ENCODE peak calls at places on chromosomes 1 and 21, in four cellular contexts. One of them, this sample, is unnamed.

GRCh38 chr1:20168547-20169491 is 17.1 kb upstream of the UBXN10 start:
- DNase-seq in PC-3: no peak
- DNase-seq in hepatocyte: no peak
- DNase-seq in mammary epithelial cell: no peak
- DNase-seq in this sample: no peak

GRCh38 chr1:202023033-202023433 is 12.6 kb downstream of the ELF3 start:
- DNase-seq in mammary epithelial cell: peak; percentile 99
- DNase-seq in PC-3: peak; percentile 93
- DNase-seq in hepatocyte: peak; percentile 93
- DNase-seq in this sample: peak; percentile 93

GRCh38 chr21:35575280-35575915 is 484.9 kb downstream of the SETD4 start:
- DNase-seq in hepatocyte: no peak
- DNase-seq in PC-3: no peak
- DNase-seq in mammary epithelial cell: peak; percentile 16
- DNase-seq in this sample: no peak

GRCh38 chr1:65429806-65430205 is 9.3 kb downstream of the LEPR start:
- DNase-seq in mammary epithelial cell: peak; percentile 77
- DNase-seq in hepatocyte: no peak
- DNase-seq in PC-3: peak; percentile 83
- DNase-seq in this sample: peak; percentile 55

GRCh38 chr1:25427696-25428095 is 3.0 kb upstream of the MACO1 start:
- DNase-seq in PC-3: no peak
- DNase-seq in hepatocyte: no peak
- DNase-seq in mammary epithelial cell: no peak
- DNase-seq in this sample: no peak

GRCh38 chr1:58866578-58866977 is 82.7 kb upstream of the JUN start:
- DNase-seq in hepatocyte: no peak
- DNase-seq in PC-3: no peak
- DNase-seq in mammary epithelial cell: no peak
- DNase-seq in this sample: no peak

GRCh38 chr1:207799989-207800648 is 48.3 kb downstream of the CD46 start:
- DNase-seq in mammary epithelial cell: no peak
- DNase-seq in hepatocyte: no peak
- DNase-seq in PC-3: no peak
- DNase-seq in this sample: no peak

GRCh38 chr1:98210064-98210463 is 289.2 kb upstream of the DPYD start:
- DNase-seq in mammary epithelial cell: no peak
- DNase-seq in PC-3: peak; percentile 13
- DNase-seq in hepatocyte: no peak
- DNase-seq in this sample: peak; percentile 18

GRCh38 chr1:203026666-203027663 is 674 bp downstream of the PPFIA4 start:
- DNase-seq in PC-3: no peak
- DNase-seq in mammary epithelial cell: no peak
- DNase-seq in hepatocyte: no peak
- DNase-seq in this sample: no peak

GRCh38 chr1:96445296-96445695 is 276.3 kb upstream of the PTBP2 start:
- DNase-seq in mammary epithelial cell: peak; percentile 14
- DNase-seq in PC-3: no peak
- DNase-seq in hepatocyte: no peak
- DNase-seq in this sample: no peak

GRCh38 chr1:107559881-107560280 is 405.1 kb downstream of the VAV3 start:
- DNase-seq in hepatocyte: no peak
- DNase-seq in mammary epithelial cell: peak; percentile 66
- DNase-seq in PC-3: peak; percentile 58
- DNase-seq in this sample: no peak

GRCh38 chr1:222777977-222778376 is 36.9 kb upstream of the DISP1 start:
- DNase-seq in hepatocyte: no peak
- DNase-seq in PC-3: peak; percentile 94
- DNase-seq in mammary epithelial cell: peak; percentile 68
- DNase-seq in this sample: no peak

GRCh38 chr1:210754931-210755670 is 378.8 kb downstream of the KCNH1 start:
- DNase-seq in mammary epithelial cell: no peak
- DNase-seq in PC-3: peak; percentile 16
- DNase-seq in hepatocyte: peak; percentile 56
- DNase-seq in this sample: no peak

GRCh38 chr1:172845371-172845770 is 186.5 kb downstream of the FASLG start:
- DNase-seq in PC-3: no peak
- DNase-seq in mammary epithelial cell: no peak
- DNase-seq in hepatocyte: peak; percentile 11
- DNase-seq in this sample: no peak

GRCh38 chr1:109371271-109371739 is 26.4 kb downstream of the SORT1 start:
- DNase-seq in PC-3: peak; percentile 41
- DNase-seq in hepatocyte: peak; percentile 63
- DNase-seq in mammary epithelial cell: peak; percentile 58
- DNase-seq in this sample: peak; percentile 12

GRCh38 chr1:171434717-171435346 is 50.5 kb upstream of the PRRC2C start:
- DNase-seq in mammary epithelial cell: peak; percentile 69
- DNase-seq in PC-3: peak; percentile 92
- DNase-seq in hepatocyte: peak; percentile 27
- DNase-seq in this sample: no peak

GRCh38 chr1:183230403-183230802 is 44.3 kb downstream of the LAMC2 start:
- DNase-seq in mammary epithelial cell: peak; percentile 66
- DNase-seq in hepatocyte: no peak
- DNase-seq in PC-3: peak; percentile 43
- DNase-seq in this sample: no peak

GRCh38 chr21:42150458-42151085 is 68.4 kb upstream of the ABCG1 start:
- DNase-seq in mammary epithelial cell: no peak
- DNase-seq in PC-3: no peak
- DNase-seq in hepatocyte: no peak
- DNase-seq in this sample: no peak

GRCh38 chr1:167794043-167794442 is 72.3 kb downstream of the MPZL1 start:
- DNase-seq in PC-3: peak; percentile 57
- DNase-seq in mammary epithelial cell: peak; percentile 70
- DNase-seq in hepatocyte: no peak
- DNase-seq in this sample: no peak

GRCh38 chr1:19033926-19034680 is 77.6 kb upstream of the IFFO2 start:
- DNase-seq in mammary epithelial cell: peak; percentile 99
- DNase-seq in hepatocyte: no peak
- DNase-seq in PC-3: peak; percentile 97
- DNase-seq in this sample: peak; percentile 66

GRCh38 chr1:59029768-59030167 is 245.9 kb upstream of the JUN start:
- DNase-seq in mammary epithelial cell: no peak
- DNase-seq in hepatocyte: peak; percentile 41
- DNase-seq in PC-3: peak; percentile 79
- DNase-seq in this sample: peak; percentile 38

GRCh38 chr1:66271904-66272254 is 262.1 kb upstream of the SGIP1 start:
- DNase-seq in hepatocyte: no peak
- DNase-seq in PC-3: peak; percentile 30
- DNase-seq in mammary epithelial cell: peak; percentile 79
- DNase-seq in this sample: peak; percentile 24

GRCh38 chr1:21841852-21842466 is 29.9 kb downstream of the LDLRAD2 start:
- DNase-seq in mammary epithelial cell: no peak
- DNase-seq in hepatocyte: no peak
- DNase-seq in PC-3: no peak
- DNase-seq in this sample: no peak

GRCh38 chr1:24635195-24635843 is 7.8 kb upstream of the SRRM1 start:
- DNase-seq in mammary epithelial cell: peak; percentile 61
- DNase-seq in PC-3: peak; percentile 85
- DNase-seq in hepatocyte: peak; percentile 77
- DNase-seq in this sample: no peak

GRCh38 chr1:55195523-55196233 is 19.5 kb downstream of the USP24 start:
- DNase-seq in PC-3: no peak
- DNase-seq in mammary epithelial cell: peak; percentile 42
- DNase-seq in hepatocyte: no peak
- DNase-seq in this sample: no peak

GRCh38 chr21:39183272-39184049 is at the start of gene PSMG1:
- DNase-seq in hepatocyte: peak; percentile 98
- DNase-seq in mammary epithelial cell: peak; percentile 94
- DNase-seq in PC-3: peak; percentile 96
- DNase-seq in this sample: peak; percentile 91

GRCh38 chr1:234649432-234650081 is 39.6 kb upstream of the IRF2BP2 start:
- DNase-seq in hepatocyte: no peak
- DNase-seq in PC-3: no peak
- DNase-seq in mammary epithelial cell: peak; percentile 74
- DNase-seq in this sample: no peak

GRCh38 chr1:246689409-246689997 is 34.7 kb upstream of the SCCPDH start:
- DNase-seq in PC-3: peak; percentile 96
- DNase-seq in mammary epithelial cell: peak; percentile 76
- DNase-seq in hepatocyte: peak; percentile 89
- DNase-seq in this sample: peak; percentile 61

GRCh38 chr1:180720753-180721152 is 88.9 kb downstream of the XPR1 start:
- DNase-seq in mammary epithelial cell: no peak
- DNase-seq in PC-3: peak; percentile 1
- DNase-seq in hepatocyte: no peak
- DNase-seq in this sample: no peak

GRCh38 chr1:67171978-67172377 is 5.7 kb downstream of the IL23R start:
- DNase-seq in hepatocyte: no peak
- DNase-seq in PC-3: no peak
- DNase-seq in mammary epithelial cell: no peak
- DNase-seq in this sample: no peak

DNA sequence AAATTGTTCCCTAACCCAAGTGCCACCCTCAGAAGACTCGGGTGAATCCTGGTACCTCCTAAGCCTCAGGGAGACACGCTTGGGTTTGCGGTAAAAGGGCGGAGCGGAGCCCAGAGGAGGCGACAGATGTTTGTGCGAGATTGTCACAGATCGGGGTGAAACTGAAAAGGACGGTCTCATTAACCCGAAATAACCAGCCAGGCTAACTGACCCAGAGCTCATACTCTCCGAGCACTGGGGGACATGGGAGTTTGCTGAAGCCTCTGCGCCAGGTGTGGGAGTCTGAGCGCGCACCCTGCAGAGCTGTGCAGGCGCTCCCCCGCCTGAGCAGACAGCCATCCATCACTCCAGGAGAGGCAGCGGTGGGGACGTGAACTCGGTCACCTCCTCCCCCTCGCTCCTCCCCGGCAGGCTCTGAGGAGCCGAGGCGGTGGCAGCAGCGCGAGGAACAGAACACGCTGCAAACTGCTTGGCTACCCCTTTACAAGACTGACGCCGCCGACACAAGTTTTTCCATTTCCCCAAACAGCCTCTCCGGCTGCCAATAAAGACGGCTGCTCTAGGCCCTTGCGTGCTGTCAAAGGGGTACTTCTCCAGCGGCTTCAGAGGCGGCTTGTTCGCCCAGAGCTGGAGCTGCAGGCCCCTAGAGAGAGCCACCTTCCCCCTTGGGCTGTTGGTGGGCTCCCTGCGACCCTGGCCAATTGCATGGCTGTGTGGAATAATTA is 43.5 kb downstream of the RRAGC start:
- DNase-seq in mammary epithelial cell: no peak
- DNase-seq in hepatocyte: no peak
- DNase-seq in PC-3: no peak
- DNase-seq in this sample: no peak
- TF ChIP-seq EZH2 in mammary epithelial cell: no peak
- TF ChIP-seq EZH2 in hepatocyte: no peak
- TF ChIP-seq EZH2 in PC-3: no peak
- TF ChIP-seq EZH2 in this sample: no peak

GRCh38 chr1:90727917-90728655 is 11.0 kb upstream of the BARHL2 start:
- DNase-seq in PC-3: no peak
- DNase-seq in mammary epithelial cell: no peak
- DNase-seq in hepatocyte: no peak
- DNase-seq in this sample: no peak
- TF ChIP-seq EZH2 in PC-3: no peak
- TF ChIP-seq EZH2 in mammary epithelial cell: no peak
- TF ChIP-seq EZH2 in hepatocyte: peak; percentile 76
- TF ChIP-seq EZH2 in this sample: no peak

DNA sequence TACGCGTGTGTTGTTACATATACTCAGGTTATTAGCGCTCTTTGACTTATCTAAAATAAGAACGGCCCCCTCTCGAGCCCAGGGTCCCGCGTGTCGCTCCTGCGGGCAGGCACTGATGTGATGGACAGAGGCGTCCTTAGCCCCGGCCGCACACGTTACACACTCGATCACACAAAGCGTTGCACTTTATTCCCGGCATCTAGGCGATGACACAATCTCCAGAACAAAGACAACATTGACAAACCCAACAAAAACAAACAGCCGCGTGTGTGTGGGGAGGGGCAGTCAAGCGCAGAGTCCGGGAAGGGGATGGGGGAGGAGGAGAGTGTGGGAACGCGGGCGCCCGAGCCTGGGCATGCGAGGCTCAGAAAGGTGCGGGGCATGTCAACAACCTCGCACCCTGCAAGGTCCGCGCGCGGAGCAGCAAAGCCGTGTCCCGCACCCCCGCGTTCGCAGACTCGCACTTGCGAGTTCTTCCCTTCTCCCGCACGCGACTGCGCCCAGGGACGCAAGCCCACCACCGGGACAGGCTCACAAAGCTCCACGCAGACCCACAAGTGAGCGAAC is 488 bp upstream of the EFNA1 start:
- DNase-seq in mammary epithelial cell: peak; percentile 92
- DNase-seq in hepatocyte: peak; percentile 88
- DNase-seq in PC-3: peak; percentile 86
- DNase-seq in this sample: peak; percentile 79
- TF ChIP-seq EZH2 in mammary epithelial cell: no peak
- TF ChIP-seq EZH2 in hepatocyte: no peak
- TF ChIP-seq EZH2 in PC-3: no peak
- TF ChIP-seq EZH2 in this sample: no peak

GRCh38 chr1:38045431-38046332 is 911 bp downstream of the POU3F1 start:
- DNase-seq in mammary epithelial cell: no peak
- DNase-seq in PC-3: no peak
- DNase-seq in hepatocyte: no peak
- DNase-seq in this sample: no peak
- TF ChIP-seq EZH2 in mammary epithelial cell: peak; percentile 100
- TF ChIP-seq EZH2 in PC-3: no peak
- TF ChIP-seq EZH2 in hepatocyte: peak; percentile 40
- TF ChIP-seq EZH2 in this sample: no peak

GRCh38 chr1:156847591-156848460 is 11.1 kb downstream of the INSRR start:
- DNase-seq in mammary epithelial cell: no peak
- DNase-seq in PC-3: no peak
- DNase-seq in hepatocyte: no peak
- DNase-seq in this sample: no peak
- TF ChIP-seq EZH2 in mammary epithelial cell: no peak
- TF ChIP-seq EZH2 in PC-3: no peak
- TF ChIP-seq EZH2 in hepatocyte: no peak
- TF ChIP-seq EZH2 in this sample: no peak

GRCh38 chr21:25721987-25722386 is 12.7 kb downstream of the ATP5PF start:
- DNase-seq in PC-3: no peak
- DNase-seq in mammary epithelial cell: no peak
- DNase-seq in hepatocyte: no peak
- DNase-seq in this sample: no peak
- TF ChIP-seq EZH2 in PC-3: no peak
- TF ChIP-seq EZH2 in mammary epithelial cell: no peak
- TF ChIP-seq EZH2 in hepatocyte: no peak
- TF ChIP-seq EZH2 in this sample: no peak

DNA sequence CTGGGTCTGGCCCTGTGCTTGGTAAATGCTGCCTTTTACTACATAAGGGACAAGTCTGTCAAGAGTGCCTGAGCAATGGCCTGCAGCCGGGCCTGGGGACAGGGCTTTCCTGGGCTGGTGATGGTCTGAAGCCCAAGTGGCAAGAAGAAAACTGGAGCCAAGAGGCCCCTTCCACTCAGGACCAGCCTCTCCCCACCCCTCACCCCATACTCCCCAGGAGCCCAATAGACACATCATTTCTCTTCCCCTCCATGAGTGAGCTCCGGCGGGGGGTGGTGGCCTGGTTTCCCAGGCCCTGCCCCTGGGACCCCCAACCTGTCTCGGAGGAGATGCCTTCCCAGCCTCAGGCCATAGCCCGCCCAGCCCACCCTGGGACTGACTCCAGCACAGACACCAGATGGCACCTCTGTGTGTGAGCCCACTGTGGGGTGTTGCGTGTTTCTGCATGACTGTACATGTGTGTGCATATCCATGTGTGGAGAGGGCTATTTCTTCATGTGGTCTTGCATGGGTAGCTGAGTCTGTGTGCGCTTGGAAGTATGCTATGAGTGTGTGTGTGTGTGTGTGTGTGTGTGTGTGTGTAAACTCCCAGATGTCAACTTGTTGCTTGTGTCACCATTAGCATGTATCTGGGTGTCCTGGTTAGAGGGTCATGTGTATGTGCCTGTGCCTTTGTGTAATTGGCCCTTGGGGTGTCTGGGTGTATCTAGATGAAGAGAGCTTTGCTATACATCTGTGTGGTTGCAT is 14.3 kb upstream of the LRP8 start:
- DNase-seq in PC-3: no peak
- DNase-seq in hepatocyte: no peak
- DNase-seq in mammary epithelial cell: no peak
- DNase-seq in this sample: no peak
- TF ChIP-seq EZH2 in PC-3: no peak
- TF ChIP-seq EZH2 in hepatocyte: no peak
- TF ChIP-seq EZH2 in mammary epithelial cell: no peak
- TF ChIP-seq EZH2 in this sample: no peak